ENCODE peak calls at places on chromosome 17, in five cellular contexts. V is A549, H is HepG2, I is GM12878, E is K562. Y is an unnamed sample.

GRCh38 chr17:82321947-82322466 is 4.6 kb upstream of the CD7 start:
- DNase-seq in I (no peak), E (no peak), V (no peak), H (no peak), Y (no peak)

GRCh38 chr17:45398800-45399199 is 33.9 kb downstream of the ARHGAP27 start:
- DNase-seq in V (no peak), H (no peak), I (no peak), E (no peak), Y (peak; percentile 45)

GRCh38 chr17:81365148-81365600 is 30.1 kb upstream of the BAHCC1 start:
- DNase-seq in V (no peak), I (no peak), H (no peak), E (peak; percentile 70), Y (peak; percentile 69)

GRCh38 chr17:43015579-43015978 is 6.6 kb downstream of the VAT1 start:
- DNase-seq in I (no peak), V (no peak), E (no peak), H (no peak), Y (no peak)

GRCh38 chr17:67488161-67488560 is 111.1 kb downstream of the PITPNC1 start:
- DNase-seq in E (no peak), V (no peak), I (no peak), H (no peak), Y (no peak)

GRCh38 chr17:2924211-2924610 is 128.0 kb downstream of the RAP1GAP2 start:
- DNase-seq in V (no peak), I (no peak), H (no peak), E (no peak), Y (peak; percentile 73)

GRCh38 chr17:72169823-72170222 is 49.0 kb downstream of the SOX9 start:
- DNase-seq in V (no peak), E (no peak), H (no peak), I (no peak), Y (no peak)

GRCh38 chr17:40645291-40645690 is 2.3 kb downstream of the SMARCE1 start:
- DNase-seq in E (no peak), I (no peak), V (no peak), H (no peak), Y (no peak)

GRCh38 chr17:50052241-50052788 is 3.6 kb upstream of the ITGA3 start:
- DNase-seq in H (no peak), V (no peak), E (no peak), I (no peak), Y (no peak)
- TF ChIP-seq JUNB in H (no peak), V (no peak), E (no peak), I (no peak), Y (no peak)

DNA sequence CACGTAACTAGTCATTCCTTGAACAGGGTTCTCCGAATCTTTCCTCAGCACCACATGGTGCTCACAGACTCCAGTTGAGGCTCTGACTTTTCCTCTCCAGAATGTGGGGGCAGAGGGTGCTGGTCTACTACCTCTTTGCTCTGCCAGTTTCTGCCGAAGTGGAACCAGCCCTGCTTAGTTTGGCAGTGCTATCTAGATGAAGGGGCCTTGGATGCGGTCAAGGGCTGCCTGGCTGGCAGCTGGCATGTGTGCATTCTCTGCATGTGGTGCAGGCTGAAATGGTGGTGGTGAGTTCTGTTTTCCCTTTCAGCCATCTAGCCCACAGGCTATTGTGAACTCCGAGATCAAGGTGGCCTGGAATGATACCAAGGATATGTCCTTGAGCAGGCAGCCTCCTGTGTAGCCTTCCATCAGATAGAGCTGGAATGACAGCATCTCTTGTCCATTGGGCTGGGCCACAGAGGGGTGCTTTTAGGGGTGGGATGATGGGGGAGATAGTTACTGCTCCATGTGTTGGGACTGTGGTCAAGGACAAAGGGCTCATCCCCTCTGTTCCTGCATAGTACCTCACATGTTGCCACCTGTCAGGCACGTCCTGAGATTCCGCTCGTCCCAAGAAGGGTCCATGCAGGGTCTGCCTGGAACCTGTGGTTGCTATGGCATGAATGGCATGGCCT is 2.0 kb downstream of the DYNLL2 start:
- DNase-seq in E (peak; percentile 51), V (no peak), H (no peak), I (no peak), Y (no peak)
- H3K4me1 ChIP-seq in E (peaks cover 27% of the 10 kb centered on the region), V (peaks cover 18% of the 10 kb centered on the region), H (peaks cover 59% of the 10 kb centered on the region), I (peaks cover 15% of the 10 kb centered on the region), Y (peaks cover 32% of the 10 kb centered on the region)

DNA sequence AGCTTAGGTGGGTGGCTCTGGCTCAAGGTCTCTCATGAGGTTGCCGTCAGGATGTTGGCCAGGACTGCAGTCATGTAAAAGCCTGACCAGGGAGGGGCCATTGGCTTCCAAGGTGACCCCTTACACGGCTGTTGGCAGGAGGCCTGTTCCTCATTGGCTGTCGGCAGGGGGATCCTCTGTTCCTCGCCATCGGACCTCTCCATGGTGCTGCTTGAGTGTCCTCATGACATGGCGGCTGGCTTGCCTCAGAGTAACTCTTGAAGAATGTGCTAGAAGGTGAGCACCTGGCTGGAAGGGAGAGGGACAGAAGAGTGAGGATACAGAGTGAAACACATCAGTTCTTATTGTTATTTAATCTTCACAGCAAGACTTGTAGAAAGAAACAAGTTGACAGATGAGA is 4.7 kb upstream of the RPRML start:
- DNase-seq in I (no peak), H (no peak), E (peak; percentile 34), V (no peak), Y (peak; percentile 72)
- TF ChIP-seq REST in I (peak; percentile 62), H (peak; percentile 90), E (no peak), V (peak; percentile 73), Y (peak; percentile 78)

GRCh38 chr17:57355090-57355859 is 99.0 kb downstream of the MSI2 start:
- DNase-seq in E (no peak), I (no peak), H (no peak), V (no peak), Y (no peak)
- TF ChIP-seq JUNB in E (no peak), I (no peak), H (no peak), V (no peak), Y (no peak)

GRCh38 chr17:17079336-17079735 is 37.1 kb downstream of the MPRIP start:
- DNase-seq in H (no peak), V (no peak), I (no peak), E (no peak), Y (no peak)
- H3K4me1 ChIP-seq in H (peaks cover 51% of the 10 kb centered on the region), V (peaks cover 75% of the 10 kb centered on the region), I (no peaks in the 10 kb centered on the region), E (peaks cover 26% of the 10 kb centered on the region), Y (no peaks in the 10 kb centered on the region)

GRCh38 chr17:79263191-79263590 is 188.6 kb downstream of the ENGASE start:
- DNase-seq in V (no peak), H (no peak), I (no peak), E (no peak), Y (no peak)
- TF ChIP-seq REST in V (no peak), H (no peak), I (no peak), E (no peak), Y (no peak)

DNA sequence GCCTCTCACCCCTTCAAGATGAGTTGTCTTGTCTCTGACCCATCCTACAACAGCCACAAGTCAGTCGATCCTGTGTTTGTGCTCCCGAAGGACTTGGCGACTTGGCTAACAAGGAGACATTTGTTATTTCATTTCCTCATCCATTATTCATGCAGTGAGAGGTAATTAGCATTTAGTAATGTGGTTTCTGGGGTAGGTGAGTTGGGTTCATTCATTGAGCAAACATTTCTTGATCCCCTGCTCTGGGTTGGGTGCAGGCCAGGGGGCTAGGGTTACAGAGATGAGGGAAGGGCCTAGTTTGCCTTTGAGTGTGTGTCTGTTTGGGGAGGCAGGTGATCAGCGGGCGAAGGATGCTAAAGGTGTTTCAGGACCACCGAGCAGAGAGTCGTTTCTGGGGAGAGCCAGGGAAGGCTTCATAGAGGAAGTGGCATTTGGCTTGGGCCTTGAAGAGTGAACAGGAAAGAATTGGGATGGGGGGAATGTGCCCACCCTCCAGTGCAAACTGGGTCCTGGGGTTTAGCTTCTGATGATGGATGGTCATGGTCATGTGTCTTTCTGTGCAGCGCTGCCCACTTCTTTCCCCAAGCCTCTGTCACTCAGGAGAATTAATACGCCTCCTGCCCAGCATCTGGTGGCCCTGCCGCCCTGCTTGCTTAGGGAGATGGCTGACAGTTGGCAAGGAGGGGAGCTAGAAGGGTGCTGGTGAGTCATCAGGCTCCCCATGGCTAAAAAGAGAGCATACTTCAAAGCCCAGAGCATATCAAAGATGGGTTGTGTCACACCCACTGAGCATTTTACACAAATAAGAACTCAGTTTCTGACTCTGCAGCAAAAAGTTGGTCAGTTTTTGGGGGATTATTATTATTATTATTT is 38.5 kb downstream of the MSI2 start:
- DNase-seq in E (no peak), H (peak; percentile 21), I (no peak), V (peak; percentile 28), Y (peak; percentile 55)
- TF ChIP-seq JUNB in E (no peak), H (no peak), I (no peak), V (no peak), Y (no peak)